ENCODE peak calls at places on chromosomes 12 and 14, in nine cellular contexts. One of them, this sample, is unnamed.

GRCh38 chr14:104195854-104196253 is 57.5 kb downstream of the KIF26A start:
- DNase-seq in lower lobe of right lung: no peak
- DNase-seq in nephron progenitor cell: no peak
- DNase-seq in activated T-cell treated with anti-CD3 and anti-CD28 coated beads for 1 hour: no peak
- DNase-seq in stimulated activated CD8-positive, alpha-beta memory T cell treated with anti-CD3 and anti-CD28 coated beads, Interleukin-12 subunit alpha, Interleukin-12 subunit beta, amount 100 ng/mL, for 1 hour: no peak
- DNase-seq in astrocyte: no peak
- DNase-seq in T-helper 2 cell: no peak
- DNase-seq in mesothelial cell of epicardium: no peak
- DNase-seq in HT1080: no peak
- DNase-seq in this sample: no peak

GRCh38 chr14:63480599-63480998 is 62.6 kb downstream of the PPP2R5E start:
- DNase-seq in lower lobe of right lung: no peak
- DNase-seq in nephron progenitor cell: no peak
- DNase-seq in activated T-cell treated with anti-CD3 and anti-CD28 coated beads for 1 hour: no peak
- DNase-seq in stimulated activated CD8-positive, alpha-beta memory T cell treated with anti-CD3 and anti-CD28 coated beads, Interleukin-12 subunit alpha, Interleukin-12 subunit beta, amount 100 ng/mL, for 1 hour: no peak
- DNase-seq in astrocyte: no peak
- DNase-seq in T-helper 2 cell: no peak
- DNase-seq in mesothelial cell of epicardium: no peak
- DNase-seq in HT1080: no peak
- DNase-seq in this sample: no peak

GRCh38 chr12:51907083-51907863 is at the start of gene ACVRL1:
- DNase-seq in lower lobe of right lung: peak
- DNase-seq in nephron progenitor cell: no peak
- DNase-seq in activated T-cell treated with anti-CD3 and anti-CD28 coated beads for 1 hour: no peak
- DNase-seq in stimulated activated CD8-positive, alpha-beta memory T cell treated with anti-CD3 and anti-CD28 coated beads, Interleukin-12 subunit alpha, Interleukin-12 subunit beta, amount 100 ng/mL, for 1 hour: no peak
- DNase-seq in astrocyte: no peak
- DNase-seq in T-helper 2 cell: no peak
- DNase-seq in mesothelial cell of epicardium: no peak
- DNase-seq in HT1080: no peak
- DNase-seq in this sample: peak

GRCh38 chr12:127823801-127824200 is 443.2 kb upstream of the TMEM132C start:
- DNase-seq in lower lobe of right lung: no peak
- DNase-seq in nephron progenitor cell: no peak
- DNase-seq in activated T-cell treated with anti-CD3 and anti-CD28 coated beads for 1 hour: no peak
- DNase-seq in stimulated activated CD8-positive, alpha-beta memory T cell treated with anti-CD3 and anti-CD28 coated beads, Interleukin-12 subunit alpha, Interleukin-12 subunit beta, amount 100 ng/mL, for 1 hour: no peak
- DNase-seq in astrocyte: no peak
- DNase-seq in T-helper 2 cell: no peak
- DNase-seq in mesothelial cell of epicardium: no peak
- DNase-seq in HT1080: no peak
- DNase-seq in this sample: no peak

GRCh38 chr12:66398931-66399625 is 96.8 kb downstream of the HELB start:
- DNase-seq in lower lobe of right lung: no peak
- DNase-seq in nephron progenitor cell: no peak
- DNase-seq in activated T-cell treated with anti-CD3 and anti-CD28 coated beads for 1 hour: no peak
- DNase-seq in stimulated activated CD8-positive, alpha-beta memory T cell treated with anti-CD3 and anti-CD28 coated beads, Interleukin-12 subunit alpha, Interleukin-12 subunit beta, amount 100 ng/mL, for 1 hour: no peak
- DNase-seq in astrocyte: peak
- DNase-seq in T-helper 2 cell: no peak
- DNase-seq in mesothelial cell of epicardium: no peak
- DNase-seq in HT1080: peak
- DNase-seq in this sample: no peak

GRCh38 chr12:66087365-66087943 is 43.1 kb downstream of the LLPH start:
- DNase-seq in lower lobe of right lung: peak
- DNase-seq in nephron progenitor cell: peak
- DNase-seq in activated T-cell treated with anti-CD3 and anti-CD28 coated beads for 1 hour: peak
- DNase-seq in stimulated activated CD8-positive, alpha-beta memory T cell treated with anti-CD3 and anti-CD28 coated beads, Interleukin-12 subunit alpha, Interleukin-12 subunit beta, amount 100 ng/mL, for 1 hour: no peak
- DNase-seq in astrocyte: peak
- DNase-seq in T-helper 2 cell: peak
- DNase-seq in mesothelial cell of epicardium: peak
- DNase-seq in HT1080: peak
- DNase-seq in this sample: peak

GRCh38 chr12:49503674-49504180 is 35.1 kb upstream of the KCNH3 start:
- DNase-seq in lower lobe of right lung: no peak
- DNase-seq in nephron progenitor cell: no peak
- DNase-seq in activated T-cell treated with anti-CD3 and anti-CD28 coated beads for 1 hour: no peak
- DNase-seq in stimulated activated CD8-positive, alpha-beta memory T cell treated with anti-CD3 and anti-CD28 coated beads, Interleukin-12 subunit alpha, Interleukin-12 subunit beta, amount 100 ng/mL, for 1 hour: no peak
- DNase-seq in astrocyte: peak
- DNase-seq in T-helper 2 cell: no peak
- DNase-seq in mesothelial cell of epicardium: no peak
- DNase-seq in HT1080: peak
- DNase-seq in this sample: no peak

GRCh38 chr14:26255213-26255612 is 342.6 kb downstream of the NOVA1 start:
- DNase-seq in lower lobe of right lung: no peak
- DNase-seq in nephron progenitor cell: no peak
- DNase-seq in activated T-cell treated with anti-CD3 and anti-CD28 coated beads for 1 hour: no peak
- DNase-seq in stimulated activated CD8-positive, alpha-beta memory T cell treated with anti-CD3 and anti-CD28 coated beads, Interleukin-12 subunit alpha, Interleukin-12 subunit beta, amount 100 ng/mL, for 1 hour: no peak
- DNase-seq in astrocyte: peak
- DNase-seq in T-helper 2 cell: no peak
- DNase-seq in mesothelial cell of epicardium: no peak
- DNase-seq in HT1080: peak
- DNase-seq in this sample: no peak

GRCh38 chr12:65509953-65510352 is 231.5 kb downstream of the MSRB3 start:
- DNase-seq in lower lobe of right lung: no peak
- DNase-seq in nephron progenitor cell: peak
- DNase-seq in activated T-cell treated with anti-CD3 and anti-CD28 coated beads for 1 hour: no peak
- DNase-seq in stimulated activated CD8-positive, alpha-beta memory T cell treated with anti-CD3 and anti-CD28 coated beads, Interleukin-12 subunit alpha, Interleukin-12 subunit beta, amount 100 ng/mL, for 1 hour: no peak
- DNase-seq in astrocyte: no peak
- DNase-seq in T-helper 2 cell: no peak
- DNase-seq in mesothelial cell of epicardium: no peak
- DNase-seq in HT1080: no peak
- DNase-seq in this sample: no peak

GRCh38 chr12:6199531-6200265 is 502 bp upstream of the CD9 start:
- DNase-seq in lower lobe of right lung: peak
- DNase-seq in nephron progenitor cell: peak
- DNase-seq in activated T-cell treated with anti-CD3 and anti-CD28 coated beads for 1 hour: no peak
- DNase-seq in stimulated activated CD8-positive, alpha-beta memory T cell treated with anti-CD3 and anti-CD28 coated beads, Interleukin-12 subunit alpha, Interleukin-12 subunit beta, amount 100 ng/mL, for 1 hour: no peak
- DNase-seq in astrocyte: no peak
- DNase-seq in T-helper 2 cell: no peak
- DNase-seq in mesothelial cell of epicardium: no peak
- DNase-seq in HT1080: no peak
- DNase-seq in this sample: no peak

GRCh38 chr14:63493246-63493645 is 49.9 kb downstream of the PPP2R5E start:
- DNase-seq in lower lobe of right lung: no peak
- DNase-seq in nephron progenitor cell: peak
- DNase-seq in activated T-cell treated with anti-CD3 and anti-CD28 coated beads for 1 hour: no peak
- DNase-seq in stimulated activated CD8-positive, alpha-beta memory T cell treated with anti-CD3 and anti-CD28 coated beads, Interleukin-12 subunit alpha, Interleukin-12 subunit beta, amount 100 ng/mL, for 1 hour: no peak
- DNase-seq in astrocyte: peak
- DNase-seq in T-helper 2 cell: no peak
- DNase-seq in mesothelial cell of epicardium: no peak
- DNase-seq in HT1080: no peak
- DNase-seq in this sample: no peak

GRCh38 chr12:106601031-106601430 is 18.2 kb downstream of the RFX4 start:
- DNase-seq in lower lobe of right lung: no peak
- DNase-seq in nephron progenitor cell: peak
- DNase-seq in activated T-cell treated with anti-CD3 and anti-CD28 coated beads for 1 hour: no peak
- DNase-seq in stimulated activated CD8-positive, alpha-beta memory T cell treated with anti-CD3 and anti-CD28 coated beads, Interleukin-12 subunit alpha, Interleukin-12 subunit beta, amount 100 ng/mL, for 1 hour: no peak
- DNase-seq in astrocyte: no peak
- DNase-seq in T-helper 2 cell: no peak
- DNase-seq in mesothelial cell of epicardium: no peak
- DNase-seq in HT1080: no peak
- DNase-seq in this sample: no peak

GRCh38 chr12:109923481-109924245 is 23.6 kb downstream of the TCHP start:
- DNase-seq in lower lobe of right lung: no peak
- DNase-seq in nephron progenitor cell: no peak
- DNase-seq in activated T-cell treated with anti-CD3 and anti-CD28 coated beads for 1 hour: no peak
- DNase-seq in stimulated activated CD8-positive, alpha-beta memory T cell treated with anti-CD3 and anti-CD28 coated beads, Interleukin-12 subunit alpha, Interleukin-12 subunit beta, amount 100 ng/mL, for 1 hour: no peak
- DNase-seq in astrocyte: no peak
- DNase-seq in T-helper 2 cell: no peak
- DNase-seq in mesothelial cell of epicardium: no peak
- DNase-seq in HT1080: no peak
- DNase-seq in this sample: peak

This sample was measured in aorta.